ENCODE peak calls at places on chromosome X, in five cellular contexts. Z is PC-9, M is testis, N is cardiac muscle cell, V is heart left ventricle. Q is an unnamed sample.

GRCh38 chrX:44244008-44244407 is 99.5 kb downstream of the EFHC2 start:
- DNase-seq in Z (no peak), M (no peak), N (peak; percentile 49), V (no peak), Q (no peak)

GRCh38 chrX:103918050-103918449 is 44.4 kb upstream of the TMSB15B start:
- DNase-seq in Z (no peak), M (peak; percentile 70), N (peak; percentile 74), V (peak; percentile 31), Q (peak; percentile 46)

GRCh38 chrX:132834741-132835140 is 123.7 kb downstream of the HS6ST2 start:
- DNase-seq in Z (no peak), M (no peak), N (no peak), V (no peak), Q (no peak)

GRCh38 chrX:106170318-106170717 is 2.2 kb downstream of the PWWP3B start:
- DNase-seq in Z (no peak), M (peak; percentile 53), N (peak; percentile 49), V (no peak), Q (no peak)

GRCh38 chrX:139642241-139642927 is 65.6 kb downstream of the MCF2 start:
- DNase-seq in Z (no peak), M (no peak), N (peak; percentile 6), V (no peak), Q (no peak)

GRCh38 chrX:65677954-65678469 is 10.6 kb downstream of the MSN start:
- DNase-seq in Z (peak; percentile 26), M (peak; percentile 23), N (peak; percentile 93), V (peak; percentile 53), Q (peak; percentile 46)

GRCh38 chrX:45322382-45322781 is 121.7 kb upstream of the DIPK2B start:
- DNase-seq in Z (peak; percentile 14), M (peak; percentile 38), N (peak; percentile 80), V (peak; percentile 21), Q (peak; percentile 69)

GRCh38 chrX:103831803-103832544 is at the start of gene RAB9B:
- DNase-seq in Z (no peak), M (peak; percentile 81), N (peak; percentile 59), V (peak; percentile 70), Q (peak; percentile 78)

GRCh38 chrX:103631145-103631544 is 2.4 kb downstream of the TCEAL1 start:
- DNase-seq in Z (no peak), M (no peak), N (no peak), V (no peak), Q (no peak)

GRCh38 chrX:49271341-49271740 is 1.7 kb downstream of the PPP1R3F start:
- DNase-seq in Z (peak; percentile 2), M (no peak), N (no peak), V (no peak), Q (peak; percentile 32)

GRCh38 chrX:41730101-41730500 is 6.1 kb downstream of the GPR82 start:
- DNase-seq in Z (no peak), M (no peak), N (peak; percentile 33), V (no peak), Q (no peak)

GRCh38 chrX:152637649-152638442 is at the start of gene GABRQ:
- DNase-seq in Z (no peak), M (peak; percentile 84), N (peak; percentile 45), V (peak; percentile 27), Q (peak; percentile 30)

GRCh38 chrX:108270739-108271396 is 167.4 kb downstream of the COL4A6 start:
- DNase-seq in Z (no peak), M (no peak), N (peak; percentile 21), V (no peak), Q (no peak)

GRCh38 chrX:1935805-1936204 is 320.9 kb downstream of the ASMT start:
- DNase-seq in Z (no peak), M (no peak), N (no peak), V (no peak), Q (no peak)

GRCh38 chrX:10797493-10797892 is 177.1 kb upstream of the MID1 start:
- DNase-seq in Z (no peak), M (no peak), N (peak; percentile 15), V (no peak), Q (no peak)

GRCh38 chrX:154430916-154431315 is 2.4 kb downstream of the ATP6AP1 start:
- DNase-seq in Z (peak; percentile 27), M (no peak), N (no peak), V (no peak), Q (no peak)

GRCh38 chrX:124098089-124098488 is 136.6 kb downstream of the STAG2 start:
- DNase-seq in Z (no peak), M (no peak), N (peak; percentile 53), V (no peak), Q (no peak)

GRCh38 chrX:120790118-120790517 is 85.5 kb downstream of the CT47B1 start:
- DNase-seq in Z (peak; percentile 23), M (peak; percentile 61), N (peak; percentile 86), V (no peak), Q (peak; percentile 29)

GRCh38 chrX:134999469-134999868 is 8.7 kb downstream of the SMIM10 start:
- DNase-seq in Z (no peak), M (no peak), N (peak; percentile 71), V (no peak), Q (no peak)

GRCh38 chrX:71098951-71099506 is 3.4 kb downstream of the FOXO4 start:
- DNase-seq in Z (no peak), M (no peak), N (no peak), V (no peak), Q (no peak)

GRCh38 chrX:37818031-37818430 is 29.3 kb downstream of the DYNLT3 start:
- DNase-seq in Z (no peak), M (no peak), N (no peak), V (no peak), Q (no peak)

GRCh38 chrX:103565752-103566151 is 19.6 kb upstream of the TCEAL4 start:
- DNase-seq in Z (no peak), M (no peak), N (peak; percentile 80), V (no peak), Q (no peak)

GRCh38 chrX:108735680-108736508 is 469 bp downstream of the IRS4 start:
- DNase-seq in Z (no peak), M (peak; percentile 20), N (peak; percentile 12), V (no peak), Q (no peak)

DNA sequence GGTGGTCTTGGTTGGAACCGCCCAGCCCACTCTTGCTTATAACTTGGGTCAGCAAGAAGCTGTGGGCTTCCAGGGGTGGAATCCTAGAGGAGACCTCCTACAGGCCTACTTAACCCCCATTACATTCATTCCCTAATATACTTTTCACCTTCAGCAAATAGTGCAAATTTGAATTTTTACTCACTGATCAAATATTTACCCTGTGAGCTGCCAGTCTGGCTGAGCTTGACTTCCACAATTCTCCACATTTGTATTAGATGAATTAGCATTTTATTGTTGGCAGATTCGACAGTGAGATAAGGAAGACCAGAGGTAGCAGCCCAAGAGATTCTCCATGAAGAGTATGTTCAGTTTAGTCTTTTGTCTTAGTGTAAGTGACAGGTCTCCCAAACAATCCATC is 199.6 kb downstream of the BCOR start:
- DNase-seq in Z (no peak), M (no peak), N (no peak), V (no peak), Q (no peak)
- H3K4me1 ChIP-seq in Z (no peaks in the 10 kb centered on the region), M (peaks cover 6% of the 10 kb centered on the region), N (peaks cover 11% of the 10 kb centered on the region), V (peaks cover 31% of the 10 kb centered on the region), Q (peaks cover 29% of the 10 kb centered on the region)

GRCh38 chrX:136899206-136899605 is 18.7 kb upstream of the RBMX start:
- DNase-seq in Z (no peak), M (no peak), N (peak; percentile 65), V (no peak), Q (no peak)
- H3K4me1 ChIP-seq in Z (no peaks in the 10 kb centered on the region), M (no peaks in the 10 kb centered on the region), N (no peaks in the 10 kb centered on the region), V (no peaks in the 10 kb centered on the region), Q (no peaks in the 10 kb centered on the region)

GRCh38 chrX:367349-367748 is 19.4 kb downstream of the PPP2R3B start:
- DNase-seq in Z (no peak), M (no peak), N (no peak), V (no peak), Q (no peak)
- H3K4me1 ChIP-seq in Z (no peaks in the 10 kb centered on the region), M (no peaks in the 10 kb centered on the region), N (peaks cover 49% of the 10 kb centered on the region), V (peaks cover 3% of the 10 kb centered on the region), Q (no peaks in the 10 kb centered on the region)

DNA sequence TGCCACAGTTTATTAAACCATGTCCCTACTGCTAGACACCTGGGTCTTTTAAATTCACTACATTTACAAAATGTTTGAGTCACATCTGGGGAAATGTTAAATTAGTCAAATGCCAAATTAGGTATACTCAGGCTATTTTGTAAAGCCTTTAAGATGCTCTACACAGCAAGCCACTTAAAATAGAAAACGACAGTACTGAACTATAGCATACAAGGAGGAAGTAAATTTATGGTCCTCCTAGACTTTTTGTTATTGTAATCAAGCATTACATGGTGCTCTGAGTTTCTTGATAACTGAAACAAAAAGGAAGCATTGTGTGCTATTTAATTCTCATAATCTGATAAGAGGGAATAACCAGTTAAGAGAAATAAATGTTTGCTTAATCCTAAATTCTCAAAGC is 46.2 kb downstream of the SLC9A7 start:
- DNase-seq in Z (no peak), M (no peak), N (no peak), V (no peak), Q (no peak)
- H3K4me1 ChIP-seq in Z (peaks cover 7% of the 10 kb centered on the region), M (no peaks in the 10 kb centered on the region), N (no peaks in the 10 kb centered on the region), V (no peaks in the 10 kb centered on the region), Q (peaks cover 10% of the 10 kb centered on the region)

GRCh38 chrX:46678232-46678631 is 80.7 kb downstream of the SLC9A7 start:
- DNase-seq in Z (no peak), M (no peak), N (no peak), V (no peak), Q (no peak)

GRCh38 chrX:46670316-46670715 is 88.6 kb downstream of the SLC9A7 start:
- DNase-seq in Z (no peak), M (no peak), N (no peak), V (no peak), Q (no peak)

GRCh38 chrX:46676399-46677351 is 82.2 kb downstream of the SLC9A7 start:
- DNase-seq in Z (no peak), M (no peak), N (no peak), V (no peak), Q (no peak)

GRCh38 chrX:46673596-46673995 is 85.3 kb downstream of the SLC9A7 start:
- DNase-seq in Z (no peak), M (no peak), N (no peak), V (no peak), Q (no peak)
- H3K4me1 ChIP-seq in Z (no peaks in the 10 kb centered on the region), M (no peaks in the 10 kb centered on the region), N (no peaks in the 10 kb centered on the region), V (no peaks in the 10 kb centered on the region), Q (no peaks in the 10 kb centered on the region)

DNA sequence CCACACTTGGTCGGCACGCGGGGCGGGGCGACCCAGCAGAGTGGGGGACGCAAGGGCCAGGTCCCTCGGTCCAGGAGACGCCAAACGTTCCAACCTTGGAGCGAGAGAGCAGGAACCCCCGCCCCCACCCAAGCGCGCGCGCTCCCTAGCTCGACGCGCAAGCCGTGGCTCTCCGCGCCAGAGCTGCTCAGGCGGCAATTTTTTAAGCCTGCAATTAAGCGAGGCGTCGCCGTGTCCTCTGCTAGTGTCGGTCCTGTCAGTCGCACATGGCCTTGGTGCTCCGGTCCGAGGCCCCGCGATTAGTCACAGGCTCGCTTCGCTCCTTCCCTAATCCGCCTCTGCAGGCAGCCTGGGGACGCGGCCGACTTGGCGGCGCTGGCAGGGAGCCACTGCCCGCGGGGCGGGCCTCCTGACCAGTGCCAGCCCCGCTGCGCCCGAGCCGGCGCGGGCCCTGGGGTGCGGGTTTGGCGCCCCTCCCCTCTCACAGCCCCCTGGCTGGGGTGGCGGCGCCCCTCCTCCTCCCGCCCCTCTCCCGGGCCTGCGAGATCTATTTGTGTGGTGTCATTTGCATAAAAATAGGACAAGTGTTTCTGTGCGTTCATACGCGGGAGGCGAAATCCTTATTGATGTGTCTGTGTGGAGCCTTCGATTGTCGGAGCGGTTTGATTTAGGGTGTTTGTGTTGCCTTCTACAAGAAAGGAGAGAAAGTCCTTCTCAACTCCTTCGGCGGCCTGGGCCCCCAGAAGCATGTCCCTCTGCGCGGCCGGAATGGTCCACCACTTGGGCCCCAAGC is 9.7 kb upstream of the BCOR start:
- DNase-seq in Z (peak; percentile 53), M (peak; percentile 52), N (peak; percentile 27), V (peak; percentile 57), Q (peak; percentile 70)
- H3K4me1 ChIP-seq in Z (no peaks in the 10 kb centered on the region), M (no peaks in the 10 kb centered on the region), N (peaks cover 39% of the 10 kb centered on the region), V (peaks cover 23% of the 10 kb centered on the region), Q (peaks cover 40% of the 10 kb centered on the region)

GRCh38 chrX:130179579-130180215 is 7.9 kb downstream of the RAB33A start:
- DNase-seq in Z (no peak), M (no peak), N (peak; percentile 48), V (no peak), Q (no peak)
- H3K4me1 ChIP-seq in Z (peaks cover under 1% of the 10 kb centered on the region), M (no peaks in the 10 kb centered on the region), N (peaks cover 7% of the 10 kb centered on the region), V (peaks cover 2% of the 10 kb centered on the region), Q (no peaks in the 10 kb centered on the region)

Q was measured in body of pancreas.